ENCODE peak calls at places on chromosome 11, in ten cellular contexts. B, G, H, P, T, D, K, U, Q and R are unnamed samples.
A peak's percentile ranks its signal among the peaks of the same experiment; 100 is the strongest.

GRCh38 chr11:121769191-121769590 is 316.4 kb upstream of the SORL1-AS1 start:
- DNase-seq in B (no peak), G (no peak), H (no peak), P (no peak), T (no peak), D (no peak), K (no peak), U (no peak), Q (no peak), R (no peak)

GRCh38 chr11:108559340-108559739 is 34.2 kb downstream of the EXPH5 start:
- DNase-seq in B (peak; percentile 26), G (peak; percentile 84), H (no peak), P (no peak), T (no peak), D (no peak), K (no peak), U (peak; percentile 62), Q (no peak), R (no peak)

GRCh38 chr11:74179234-74180126 is 8.4 kb downstream of the PPME1 start:
- DNase-seq in B (peak; percentile 29), G (peak; percentile 62), H (no peak), P (no peak), T (no peak), D (no peak), K (no peak), U (no peak), Q (no peak), R (no peak)

GRCh38 chr11:57322881-57323467 is 1.8 kb downstream of the TNKS1BP1 start:
- DNase-seq in B (no peak), G (peak; percentile 34), H (no peak), P (no peak), T (no peak), D (no peak), K (no peak), U (no peak), Q (peak; percentile 35), R (no peak)

GRCh38 chr11:112162761-112163669 is 879 bp downstream of the IL18 start:
- DNase-seq in B (no peak), G (peak; percentile 44), H (no peak), P (no peak), T (no peak), D (no peak), K (no peak), U (no peak), Q (no peak), R (no peak)

GRCh38 chr11:73797457-73797856 is 9.8 kb downstream of the MRPL48 start:
- DNase-seq in B (no peak), G (no peak), H (no peak), P (no peak), T (no peak), D (no peak), K (no peak), U (no peak), Q (no peak), R (no peak)

GRCh38 chr11:46332093-46332567 is 15.1 kb upstream of the DGKZ start:
- DNase-seq in B (no peak), G (no peak), H (no peak), P (no peak), T (no peak), D (no peak), K (no peak), U (no peak), Q (no peak), R (no peak)

GRCh38 chr11:34250732-34251639 is 106.8 kb downstream of the ABTB2 start:
- DNase-seq in B (peak; percentile 87), G (peak; percentile 52), H (peak; percentile 75), P (peak; percentile 31), T (peak; percentile 80), D (peak; percentile 58), K (peak; percentile 80), U (no peak), Q (peak; percentile 62), R (peak; percentile 56)

GRCh38 chr11:60841797-60842687 is at the start of gene CCDC86:
- DNase-seq in B (peak; percentile 96), G (peak; percentile 89), H (peak; percentile 91), P (peak; percentile 96), T (peak; percentile 97), D (peak; percentile 91), K (peak; percentile 96), U (peak; percentile 87), Q (peak; percentile 99), R (peak; percentile 98)

GRCh38 chr11:60844045-60844869 is 2.3 kb downstream of the CCDC86 start:
- DNase-seq in B (no peak), G (peak; percentile 42), H (no peak), P (no peak), T (no peak), D (no peak), K (no peak), U (no peak), Q (no peak), R (no peak)

GRCh38 chr11:60842688-60843605 is 1.0 kb downstream of the CCDC86 start:
- DNase-seq in B (no peak), G (no peak), H (no peak), P (no peak), T (no peak), D (no peak), K (no peak), U (no peak), Q (peak; percentile 47), R (no peak)

GRCh38 chr11:60838132-60838531 is 3.8 kb upstream of the CCDC86 start:
- DNase-seq in B (no peak), G (no peak), H (peak; percentile 10), P (no peak), T (no peak), D (no peak), K (no peak), U (no peak), Q (peak; percentile 70), R (peak; percentile 24)

DNA sequence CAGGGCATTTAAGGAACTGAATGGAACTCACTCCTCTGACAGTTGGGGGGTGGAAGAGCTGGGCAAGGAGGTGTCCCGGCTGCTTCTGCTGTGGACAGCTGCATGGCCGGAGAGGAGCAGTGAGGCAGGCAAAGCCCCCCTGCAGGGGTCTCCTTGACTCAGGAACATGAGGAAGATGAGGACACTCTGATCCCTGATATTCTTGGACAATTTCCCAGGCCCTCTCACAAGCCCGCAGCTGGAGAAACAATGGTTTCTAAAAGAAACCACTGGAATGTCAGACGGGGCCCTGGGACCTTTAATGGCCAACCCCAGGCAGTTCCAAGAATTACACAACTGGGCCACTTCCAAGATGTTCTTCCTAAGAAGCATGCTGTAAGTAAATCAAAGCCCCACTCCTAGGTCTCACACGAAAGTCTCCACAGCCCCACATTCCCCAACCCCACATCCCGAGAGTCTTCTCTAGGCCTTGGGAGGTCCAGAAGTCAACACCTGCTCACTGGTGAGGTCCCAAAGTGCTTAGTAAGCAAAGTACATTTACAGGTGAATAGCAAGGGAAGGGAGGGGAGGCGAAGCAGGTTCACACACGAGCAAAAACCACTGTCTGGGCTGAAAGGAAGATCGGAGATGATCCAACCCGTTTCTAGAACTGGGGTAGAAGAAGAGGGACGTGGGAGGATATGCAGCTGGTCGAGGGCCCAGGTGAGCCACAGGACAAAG is 1.0 kb upstream of the CCDC86 start:
- DNase-seq in B (no peak), G (peak; percentile 95), H (no peak), P (no peak), T (peak; percentile 55), D (no peak), K (no peak), U (peak; percentile 94), Q (no peak), R (no peak)
- H3K4me3 ChIP-seq in B (peak overlapping the region; percentile 84), G (no peak overlapping the region), H (no peak overlapping the region), P (no peak overlapping the region), T (no peak overlapping the region), D (no peak overlapping the region), K (no peak overlapping the region), U (no peak overlapping the region), Q (no peak overlapping the region), R (no peak overlapping the region)

GRCh38 chr11:12433571-12434061 is 56.2 kb downstream of the PARVA start:
- DNase-seq in B (no peak), G (peak; percentile 98), H (no peak), P (no peak), T (no peak), D (no peak), K (no peak), U (peak; percentile 73), Q (no peak), R (no peak)

GRCh38 chr11:12430912-12431311 is 53.5 kb downstream of the PARVA start:
- DNase-seq in B (no peak), G (peak; percentile 89), H (no peak), P (no peak), T (peak; percentile 67), D (no peak), K (no peak), U (peak; percentile 87), Q (no peak), R (no peak)

GRCh38 chr11:12429155-12429554 is 51.8 kb downstream of the PARVA start:
- DNase-seq in B (no peak), G (no peak), H (no peak), P (no peak), T (no peak), D (no peak), K (no peak), U (no peak), Q (no peak), R (no peak)

GRCh38 chr11:12432507-12432906 is 55.1 kb downstream of the PARVA start:
- DNase-seq in B (no peak), G (no peak), H (no peak), P (no peak), T (no peak), D (no peak), K (no peak), U (no peak), Q (no peak), R (no peak)

GRCh38 chr11:12430351-12430750 is 53.0 kb downstream of the PARVA start:
- DNase-seq in B (no peak), G (peak; percentile 80), H (no peak), P (no peak), T (no peak), D (no peak), K (no peak), U (peak; percentile 55), Q (no peak), R (no peak)
- H3K4me3 ChIP-seq in B (no peak overlapping the region), G (no peak overlapping the region), H (no peak overlapping the region), P (no peak overlapping the region), T (no peak overlapping the region), D (no peak overlapping the region), K (no peak overlapping the region), U (no peak overlapping the region), Q (no peak overlapping the region), R (no peak overlapping the region)

DNA sequence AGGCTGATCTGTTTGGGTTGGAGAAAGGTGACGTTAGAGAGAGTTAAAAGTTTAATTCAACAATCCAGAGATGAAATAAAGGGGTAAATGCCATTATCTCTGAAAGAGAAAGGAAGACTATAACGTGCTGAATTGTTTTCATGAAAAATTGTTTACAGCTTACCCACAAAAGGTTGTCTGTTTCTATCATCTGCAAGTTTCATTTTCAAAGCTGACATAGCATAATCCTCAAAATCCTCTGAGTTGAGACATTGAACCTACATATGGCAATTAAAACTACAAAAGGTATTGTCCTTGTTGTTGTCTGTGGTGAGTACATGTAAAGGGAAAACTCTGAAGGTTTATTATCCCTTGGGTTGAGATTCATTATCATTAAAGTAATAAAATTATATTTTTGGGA is 569.9 kb downstream of the LUZP2 start:
- DNase-seq in B (no peak), G (no peak), H (no peak), P (no peak), T (no peak), D (no peak), K (no peak), U (no peak), Q (no peak), R (no peak)
- H3K4me3 ChIP-seq in B (no peak overlapping the region), G (no peak overlapping the region), H (no peak overlapping the region), P (no peak overlapping the region), T (no peak overlapping the region), D (no peak overlapping the region), K (no peak overlapping the region), U (no peak overlapping the region), Q (no peak overlapping the region), R (no peak overlapping the region)

DNA sequence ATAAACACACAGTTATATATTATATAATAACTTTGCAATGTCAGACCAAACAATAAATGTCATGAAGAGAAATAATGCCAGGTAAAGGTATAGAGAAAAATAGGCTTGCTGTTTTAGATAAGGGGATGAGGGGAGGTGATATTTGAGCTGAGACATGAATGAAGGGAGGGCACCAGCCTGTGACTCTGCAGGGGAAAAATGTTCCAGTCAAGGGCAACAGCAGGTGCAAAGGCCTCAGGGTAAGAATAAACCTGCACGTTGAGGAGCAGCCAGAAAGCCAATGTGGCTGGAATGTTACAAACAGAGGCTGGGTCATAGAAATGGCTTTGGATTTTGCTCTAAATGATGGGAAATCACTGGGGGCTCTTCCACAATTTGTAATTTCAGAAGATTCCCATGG is 519.5 kb downstream of the SOX6 start:
- DNase-seq in B (no peak), G (no peak), H (no peak), P (no peak), T (no peak), D (no peak), K (no peak), U (no peak), Q (no peak), R (no peak)
- H3K4me3 ChIP-seq in B (no peak overlapping the region), G (no peak overlapping the region), H (no peak overlapping the region), P (no peak overlapping the region), T (no peak overlapping the region), D (no peak overlapping the region), K (no peak overlapping the region), U (no peak overlapping the region), Q (no peak overlapping the region), R (no peak overlapping the region)